ENCODE peak calls at places on chromosomes 5 and 9, in four cellular contexts. N is globus pallidus, R is left ventricle myocardium inferior, B is endodermal cell. I is an unnamed sample.

GRCh38 chr5:98510111-98510510 is 263.4 kb upstream of the RGMB start:
- DNase-seq in N (peak; percentile 77), R (no peak), B (peak; percentile 58), I (no peak)

GRCh38 chr5:4199036-4199435 is 603.4 kb downstream of the IRX1 start:
- DNase-seq in B (peak; percentile 62), R (no peak), N (no peak), I (no peak)

GRCh38 chr5:2014058-2014610 is 131.4 kb upstream of the IRX4 start:
- DNase-seq in N (no peak), B (peak; percentile 18), R (no peak), I (no peak)

GRCh38 chr5:158819840-158820620 is 279.7 kb downstream of the EBF1 start:
- DNase-seq in R (no peak), N (no peak), B (no peak), I (no peak)

GRCh38 chr9:90848866-90849265 is 47.2 kb downstream of the SYK start:
- DNase-seq in B (no peak), N (no peak), R (no peak), I (no peak)

GRCh38 chr5:85670417-85670816 is 947.3 kb upstream of the COX7C start:
- DNase-seq in R (no peak), N (no peak), B (no peak), I (no peak)

GRCh38 chr5:112643339-112643971 is 94.2 kb upstream of the APC start:
- DNase-seq in N (no peak), B (no peak), R (no peak), I (no peak)

GRCh38 chr9:39588056-39588814 is 232.8 kb downstream of the SPATA31A1 start:
- DNase-seq in R (no peak), N (peak; percentile 42), B (no peak), I (no peak)

GRCh38 chr5:168578506-168579205 is 512 bp downstream of the PANK3 start:
- DNase-seq in B (no peak), N (no peak), R (no peak), I (no peak)

GRCh38 chr9:124202447-124202971 is 55.2 kb upstream of the NEK6 start:
- DNase-seq in B (peak; percentile 44), R (peak; percentile 51), N (peak; percentile 67), I (no peak)

GRCh38 chr5:170623576-170624181 is 119.9 kb downstream of the KCNIP1 start:
- DNase-seq in B (peak; percentile 91), R (no peak), N (no peak), I (no peak)

GRCh38 chr5:37983463-37983862 is 143.6 kb upstream of the GDNF start:
- DNase-seq in N (no peak), R (no peak), B (no peak), I (no peak)

GRCh38 chr5:97297063-97297715 is 114.1 kb upstream of the RIOK2 start:
- DNase-seq in B (peak; percentile 86), R (no peak), N (peak; percentile 42), I (no peak)

GRCh38 chr5:151799407-151799806 is 27.7 kb downstream of the G3BP1 start:
- DNase-seq in R (no peak), N (no peak), B (no peak), I (no peak)

GRCh38 chr5:34716986-34717385 is 60.9 kb downstream of the RAI14 start:
- DNase-seq in N (no peak), B (no peak), R (no peak), I (no peak)

GRCh38 chr5:35458824-35459207 is 158.8 kb upstream of the SPEF2 start:
- DNase-seq in B (no peak), N (no peak), R (no peak), I (peak; percentile 70)

GRCh38 chr5:10567181-10567591 is 3.3 kb downstream of the ANKRD33B start:
- DNase-seq in N (no peak), R (no peak), B (peak; percentile 54), I (no peak)

GRCh38 chr5:161547573-161548471 is 1.3 kb upstream of the GABRB2 start:
- DNase-seq in B (peak; percentile 78), R (no peak), N (no peak), I (no peak)

GRCh38 chr9:136643596-136644342 is 18.9 kb upstream of the EGFL7 start:
- DNase-seq in N (no peak), R (peak; percentile 17), B (no peak), I (no peak)

GRCh38 chr5:133846478-133847226 is 121.8 kb downstream of the C5orf15 start:
- DNase-seq in R (no peak), N (peak; percentile 43), B (no peak), I (no peak)

GRCh38 chr5:44663991-44664710 is 144.6 kb upstream of the MRPS30 start:
- DNase-seq in B (no peak), N (no peak), R (no peak), I (no peak)

GRCh38 chr5:140360681-140361479 is 886 bp downstream of the SLC4A9 start:
- DNase-seq in B (no peak), R (no peak), N (no peak), I (no peak)